ENCODE peak calls at places on chromosomes 16 and 17, in nine cellular contexts. N is Panc1; R is GM23338; A is brain microvascular endothelial cell; Q is GM23248; K is breast epithelium; E is CD4-positive, CD25-positive, alpha-beta regulatory T cell; P is gastrocnemius medialis; D is ovary. Y is an unnamed sample.
A peak's percentile ranks its signal among the peaks of the same experiment; 100 is the strongest.

GRCh38 chr17:5000237-5000639 is 2.5 kb downstream of the KIF1C start:
- DNase-seq in N (no peak), R (peak; percentile 23), A (no peak), Q (peak; percentile 27), K (peak; percentile 22), E (no peak), P (peak; percentile 96), D (peak; percentile 76), Y (no peak)

GRCh38 chr17:64148017-64148631 is 18.2 kb upstream of the ERN1 start:
- DNase-seq in N (no peak), R (peak; percentile 25), A (no peak), Q (peak; percentile 23), K (no peak), E (no peak), P (no peak), D (no peak), Y (no peak)

GRCh38 chr16:12060751-12061150 is 84.2 kb downstream of the SNX29 start:
- DNase-seq in N (no peak), R (no peak), A (no peak), Q (no peak), K (no peak), E (no peak), P (no peak), D (no peak), Y (no peak)

GRCh38 chr16:66717112-66717675 is 20.7 kb upstream of the CMTM4 start:
- DNase-seq in N (no peak), R (peak; percentile 80), A (peak; percentile 52), Q (peak; percentile 82), K (no peak), E (no peak), P (no peak), D (peak; percentile 31), Y (no peak)

GRCh38 chr17:20210614-20211013 is 201.5 kb downstream of the SPECC1 start:
- DNase-seq in N (no peak), R (no peak), A (no peak), Q (no peak), K (no peak), E (no peak), P (no peak), D (no peak), Y (no peak)

GRCh38 chr16:63890072-63890471 is 1231.8 kb downstream of the CDH11 start:
- DNase-seq in N (no peak), R (no peak), A (peak; percentile 24), Q (peak; percentile 30), K (no peak), E (no peak), P (no peak), D (no peak), Y (no peak)

GRCh38 chr16:76639685-76640289 is 362.6 kb downstream of the CNTNAP4 start:
- DNase-seq in N (no peak), R (peak; percentile 84), A (no peak), Q (peak; percentile 2), K (no peak), E (no peak), P (no peak), D (no peak), Y (no peak)

GRCh38 chr17:18921485-18921884 is 30.5 kb upstream of the SLC5A10 start:
- DNase-seq in N (no peak), R (no peak), A (no peak), Q (no peak), K (no peak), E (no peak), P (no peak), D (no peak), Y (no peak)

GRCh38 chr17:73256220-73256619 is 5.5 kb downstream of the CPSF4L start:
- DNase-seq in N (no peak), R (peak; percentile 24), A (no peak), Q (no peak), K (no peak), E (no peak), P (no peak), D (no peak), Y (no peak)

GRCh38 chr17:40290629-40291296 is 3.1 kb downstream of the CDC6 start:
- DNase-seq in N (peak; percentile 59), R (peak; percentile 78), A (peak; percentile 87), Q (peak; percentile 96), K (no peak), E (peak; percentile 18), P (no peak), D (no peak), Y (no peak)

GRCh38 chr16:63385714-63386113 is 1349.5 kb upstream of the CDH8 start:
- DNase-seq in N (no peak), R (no peak), A (no peak), Q (no peak), K (no peak), E (no peak), P (no peak), D (no peak), Y (no peak)

GRCh38 chr16:89700649-89701424 is 668 bp downstream of the SPATA2L start:
- DNase-seq in N (no peak), R (peak; percentile 81), A (no peak), Q (peak; percentile 82), K (peak; percentile 66), E (peak; percentile 38), P (no peak), D (peak; percentile 60), Y (peak; percentile 38)

GRCh38 chr17:67050476-67051154 is 6.3 kb downstream of the CACNG1 start:
- DNase-seq in N (no peak), R (no peak), A (no peak), Q (no peak), K (no peak), E (no peak), P (no peak), D (no peak), Y (no peak)
- H3K27ac ChIP-seq in N (no peak overlapping the region), R (no peak overlapping the region), A (no peak overlapping the region), Q (no peak overlapping the region), K (no peak overlapping the region), E (no peak overlapping the region), P (peak overlapping the region; percentile 98), D (no peak overlapping the region), Y (no peak overlapping the region)

GRCh38 chr17:44335515-44336356 is 9.4 kb upstream of the GRN start:
- DNase-seq in N (no peak), R (no peak), A (no peak), Q (no peak), K (no peak), E (no peak), P (no peak), D (no peak), Y (no peak)
- H3K36me3 ChIP-seq in N (no peaks in the 10 kb centered on the region), R (no peaks in the 10 kb centered on the region), A (no peaks in the 10 kb centered on the region), Q (no peaks in the 10 kb centered on the region), K (no peaks in the 10 kb centered on the region), E (no peaks in the 10 kb centered on the region), P (no peaks in the 10 kb centered on the region), D (no peaks in the 10 kb centered on the region), Y (no peaks in the 10 kb centered on the region)

DNA sequence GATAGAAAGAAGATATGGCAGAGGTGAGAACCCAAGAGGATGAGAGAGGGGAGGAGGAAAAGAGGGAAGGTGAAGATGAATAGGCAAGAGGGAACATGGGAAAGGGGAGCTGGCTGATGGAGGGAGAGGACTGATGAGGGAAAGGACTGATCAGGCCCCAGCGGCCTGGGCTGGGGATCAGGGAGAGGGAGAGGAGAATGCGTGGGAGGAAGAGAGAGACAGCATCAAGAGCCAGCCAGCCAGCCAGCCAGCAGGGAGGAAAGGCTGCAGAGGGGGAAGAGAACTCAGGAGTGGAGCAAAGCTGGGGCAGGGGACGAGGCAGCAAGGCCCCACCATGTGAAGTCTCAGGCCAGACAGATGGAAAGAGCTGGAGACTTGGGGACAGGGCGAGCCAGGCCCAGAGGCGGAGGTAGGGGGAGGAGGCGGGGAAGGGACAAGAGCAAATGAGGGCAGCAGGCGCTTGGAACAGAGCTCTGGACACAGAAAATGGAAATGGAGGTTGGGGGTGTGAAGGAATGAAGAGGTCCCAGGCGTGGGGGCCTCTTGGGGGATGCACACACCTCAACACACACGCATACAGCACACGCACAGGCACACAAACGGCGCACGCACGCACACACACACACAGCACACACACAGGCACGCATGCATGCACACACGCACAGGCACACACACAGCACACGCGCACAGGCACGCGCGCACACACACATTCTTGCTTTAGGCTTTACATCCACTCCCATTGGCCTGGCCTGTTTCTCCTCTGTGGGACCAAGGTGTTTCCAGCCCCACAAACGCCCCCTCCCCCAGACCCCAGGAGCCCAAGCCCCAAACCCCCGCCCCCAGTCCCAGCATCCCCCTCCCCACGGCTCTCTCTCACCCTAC is 12.3 kb downstream of the DLG4 start:
- DNase-seq in N (no peak), R (no peak), A (no peak), Q (peak; percentile 73), K (no peak), E (no peak), P (no peak), D (peak; percentile 63), Y (no peak)
- H3K4me3 ChIP-seq in N (no peak overlapping the region), R (peak overlapping the region; percentile 67), A (no peak overlapping the region), Q (no peak overlapping the region), K (no peak overlapping the region), E (no peak overlapping the region), P (no peak overlapping the region), D (no peak overlapping the region), Y (no peak overlapping the region)

GRCh38 chr17:79010304-79010646 is 711 bp upstream of the CANT1 start:
- DNase-seq in N (no peak), R (no peak), A (no peak), Q (no peak), K (no peak), E (no peak), P (no peak), D (no peak), Y (no peak)
- H3K27ac ChIP-seq in N (peak overlapping the region; percentile 76), R (peak overlapping the region; percentile 50), A (peak overlapping the region; percentile 66), Q (peak overlapping the region; percentile 54), K (peak overlapping the region; percentile 96), E (peak overlapping the region; percentile 71), P (peak overlapping the region; percentile 90), D (no peak overlapping the region), Y (peak overlapping the region; percentile 75)

DNA sequence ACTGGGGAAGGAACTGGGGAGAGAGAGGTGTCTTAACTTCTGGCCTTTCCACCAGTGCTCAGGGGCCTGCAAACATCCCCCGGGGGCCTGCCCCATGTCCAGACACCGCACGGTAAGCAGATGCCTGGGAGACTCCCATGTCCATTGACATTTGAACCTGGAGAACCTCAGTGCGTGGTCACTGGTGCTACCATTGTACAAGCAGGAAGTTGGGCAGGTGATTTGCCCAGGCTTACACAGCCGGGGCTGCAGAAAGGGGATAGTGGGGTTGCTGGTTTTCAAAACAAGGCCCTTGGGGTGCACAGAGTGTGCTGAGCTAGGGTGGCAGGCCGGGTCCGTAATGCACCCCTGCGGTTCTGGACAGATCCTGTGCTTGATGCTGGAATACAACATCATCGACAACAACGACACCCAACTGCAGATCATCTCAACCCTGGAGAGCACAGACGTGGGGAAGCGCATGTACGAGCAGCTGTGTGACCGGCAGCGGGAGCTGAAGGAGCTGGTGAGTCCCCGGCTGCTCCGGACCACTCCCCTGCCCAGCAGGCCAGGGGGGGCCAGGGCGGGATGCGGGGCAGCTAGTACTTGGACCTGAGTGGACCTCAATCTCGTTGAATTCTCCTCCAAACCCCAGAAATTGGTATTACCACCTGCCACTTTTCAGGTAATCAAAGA is 77.7 kb upstream of the PLCG2 start:
- DNase-seq in N (no peak), R (no peak), A (no peak), Q (no peak), K (no peak), E (no peak), P (no peak), D (no peak), Y (no peak)
- H3K36me3 ChIP-seq in N (no peaks in the 10 kb centered on the region), R (no peaks in the 10 kb centered on the region), A (peaks cover 27% of the 10 kb centered on the region), Q (no peaks in the 10 kb centered on the region), K (no peaks in the 10 kb centered on the region), E (peaks cover 30% of the 10 kb centered on the region), P (no peaks in the 10 kb centered on the region), D (no peaks in the 10 kb centered on the region), Y (peaks cover 21% of the 10 kb centered on the region)

Y was measured in CD8-positive, alpha-beta T cell.